ENCODE peak calls at places on chromosomes 4 and X, in seven cellular contexts. D is thyroid gland, H is HepG2, K is IMR-90, P is adrenal gland, J is suprapubic skin, M is breast epithelium. U is an unnamed sample. For H3K4me1, the result is how much of the 10 kb centered on the place peaks cover.

GRCh38 chr4:38330321-38330720 is 333.7 kb upstream of the KLF3 start:
- DNase-seq in D (no peak), H (no peak), M (no peak), J (no peak), P (no peak), K (no peak), U (no peak)

GRCh38 chr4:61648264-61648663 is 448.1 kb downstream of the ADGRL3 start:
- DNase-seq in D (no peak), P (no peak), H (no peak), J (no peak), M (no peak), K (no peak), U (no peak)

GRCh38 chr4:3442959-3443749 is 1.4 kb downstream of the HGFAC start:
- DNase-seq in M (no peak), D (peak), J (no peak), H (peak), P (peak), K (no peak), U (no peak)

GRCh38 chr4:7120341-7120740 is 52.5 kb upstream of the GRPEL1 start:
- DNase-seq in J (no peak), K (peak), P (no peak), M (no peak), H (no peak), D (no peak), U (no peak)

GRCh38 chrX:41382699-41383645 is 49.0 kb downstream of the DDX3X start:
- DNase-seq in D (no peak), H (no peak), P (peak), K (peak), M (no peak), J (no peak), U (no peak)

GRCh38 chrX:68710870-68711576 is 63.6 kb downstream of the STARD8 start:
- DNase-seq in M (no peak), P (peak), D (peak), K (peak), H (peak), J (no peak), U (no peak)

GRCh38 chr4:132108784-132109183 is 1040.3 kb upstream of the PCDH10 start:
- DNase-seq in J (no peak), H (no peak), M (no peak), K (peak), D (no peak), P (no peak), U (no peak)

GRCh38 chr4:141016117-141016798 is 117.0 kb downstream of the RNF150 start:
- DNase-seq in J (no peak), M (no peak), K (no peak), P (no peak), H (no peak), D (no peak), U (no peak)

GRCh38 chr4:143140696-143141095 is 44.0 kb upstream of the USP38 start:
- DNase-seq in H (no peak), K (no peak), J (no peak), M (no peak), P (no peak), D (no peak), U (no peak)

GRCh38 chr4:149784018-149784417 is 31.6 kb downstream of the IQCM start:
- DNase-seq in H (no peak), M (no peak), D (no peak), J (no peak), K (peak), P (no peak), U (no peak)

GRCh38 chr4:187865914-187866313 is 129.7 kb upstream of the ZFP42 start:
- DNase-seq in P (no peak), H (no peak), J (no peak), K (no peak), D (no peak), M (no peak), U (no peak)

GRCh38 chrX:121876316-121876715 is 828.9 kb downstream of the GLUD2 start:
- DNase-seq in D (no peak), P (no peak), J (no peak), K (no peak), H (no peak), M (no peak), U (no peak)

GRCh38 chr4:186192068-186192751 is 843 bp downstream of the CYP4V2 start:
- DNase-seq in J (peak), K (peak), M (no peak), D (peak), H (peak), P (peak), U (no peak)

GRCh38 chr4:38125816-38126215 is 165.6 kb downstream of the PTTG2 start:
- DNase-seq in P (no peak), H (no peak), J (no peak), M (no peak), K (peak), D (no peak), U (no peak)

GRCh38 chr4:186623546-186623945 is 68.2 kb upstream of the MTNR1A start:
- DNase-seq in J (no peak), M (no peak), P (no peak), K (no peak), D (no peak), H (no peak), U (no peak)

GRCh38 chr4:73944061-73944875 is 37.6 kb downstream of the PF4 start:
- DNase-seq in M (no peak), D (peak), H (no peak), K (no peak), P (peak), J (no peak), U (no peak)

GRCh38 chr4:158812133-158812532 is 43.3 kb downstream of the FNIP2 start:
- DNase-seq in K (no peak), D (no peak), M (no peak), H (no peak), P (no peak), J (no peak), U (no peak)
- H3K4me1 ChIP-seq in K (under half), D (under half), M (under half), H (half or more), P (under half), J (half or more), U (under half)

GRCh38 chrX:261167-261857 is 19.9 kb upstream of the PLCXD1 start:
- DNase-seq in J (no peak), K (peak), P (peak), M (no peak), D (no peak), H (no peak), U (no peak)
- TF ChIP-seq CTCF in J (no peak), K (no peak), P (no peak), M (no peak), D (no peak), H (peak), U (no peak)

GRCh38 chr4:139028191-139028661 is 12.6 kb downstream of the NOCT start:
- DNase-seq in D (peak), K (no peak), H (no peak), J (no peak), M (no peak), P (peak), U (no peak)
- TF ChIP-seq POLR2A in D (no peak), K (no peak), H (no peak), J (no peak), M (no peak), P (no peak), U (no peak)

GRCh38 chr4:54290980-54291379 is 61.9 kb downstream of the PDGFRA start:
- DNase-seq in D (no peak), K (no peak), M (no peak), P (no peak), H (no peak), J (no peak), U (no peak)
- H3K4me1 ChIP-seq in D (under half), K (under half), M (under half), P (under half), H (under half), J (under half), U (under half)

GRCh38 chr4:111744847-111745246 is 400.4 kb upstream of the FAM241A start:
- DNase-seq in P (no peak), M (no peak), H (no peak), K (no peak), J (no peak), D (no peak), U (no peak)
- TF ChIP-seq CTCF in P (no peak), M (no peak), H (no peak), K (no peak), J (no peak), D (no peak), U (no peak)

GRCh38 chrX:31499120-31499519 is 427.3 kb upstream of the FTHL17 start:
- DNase-seq in D (no peak), H (no peak), J (no peak), K (peak), P (no peak), M (no peak), U (no peak)
- TF ChIP-seq POLR2A in D (no peak), H (no peak), J (no peak), K (no peak), P (no peak), M (no peak), U (no peak)

GRCh38 chrX:13692771-13693231 is 3.9 kb downstream of the RAB9A start:
- DNase-seq in K (no peak), P (no peak), J (no peak), H (no peak), D (no peak), M (no peak), U (no peak)

GRCh38 chrX:13693341-13693871 is 4.5 kb downstream of the RAB9A start:
- DNase-seq in J (no peak), K (no peak), H (no peak), M (no peak), D (peak), P (no peak), U (no peak)

GRCh38 chrX:13695601-13696115 is 6.7 kb downstream of the RAB9A start:
- DNase-seq in M (no peak), K (no peak), P (no peak), H (no peak), D (no peak), J (no peak), U (no peak)

GRCh38 chrX:13694359-13694758 is 5.4 kb downstream of the RAB9A start:
- DNase-seq in P (no peak), D (no peak), M (no peak), K (no peak), H (no peak), J (no peak), U (no peak)

GRCh38 chrX:13694983-13695382 is 6.1 kb downstream of the RAB9A start:
- DNase-seq in P (no peak), K (no peak), J (no peak), H (no peak), M (no peak), D (no peak), U (no peak)
- H3K4me1 ChIP-seq in P (under half), K (under half), J (under half), H (under half), M (under half), D (under half), U (half or more)

GRCh38 chr4:30295652-30296051 is 424.5 kb upstream of the PCDH7 start:
- DNase-seq in P (no peak), K (no peak), D (no peak), H (no peak), J (no peak), M (no peak), U (no peak)
- TF ChIP-seq CTCF in P (no peak), K (no peak), D (no peak), H (no peak), J (no peak), M (no peak), U (no peak)

GRCh38 chrX:40105016-40105790 is 7.4 kb upstream of the BCOR start:
- DNase-seq in J (no peak), D (peak), H (no peak), P (peak), K (no peak), M (no peak), U (no peak)

GRCh38 chrX:40105791-40106676 is 8.3 kb upstream of the BCOR start:
- DNase-seq in P (peak), M (peak), J (no peak), D (peak), H (no peak), K (no peak), U (no peak)

GRCh38 chrX:40103565-40104323 is 6.0 kb upstream of the BCOR start:
- DNase-seq in J (no peak), D (no peak), H (no peak), K (no peak), P (no peak), M (no peak), U (no peak)

GRCh38 chrX:40102393-40103381 is 4.9 kb upstream of the BCOR start:
- DNase-seq in K (no peak), P (no peak), D (peak), M (no peak), J (no peak), H (no peak), U (no peak)

GRCh38 chrX:40104649-40105015 is 6.9 kb upstream of the BCOR start:
- DNase-seq in D (peak), J (no peak), P (peak), K (peak), M (no peak), H (no peak), U (no peak)
- TF ChIP-seq POLR2A in D (no peak), J (no peak), P (no peak), K (no peak), M (no peak), H (no peak), U (no peak)

GRCh38 chrX:108303682-108304081 is 134.5 kb downstream of the COL4A6 start:
- DNase-seq in M (no peak), P (no peak), J (no peak), D (no peak), K (no peak), H (no peak), U (no peak)
- H3K4me1 ChIP-seq in M (under half), P (under half), J (under half), D (under half), K (under half), H (under half), U (under half)